ENCODE peak calls at places on chromosomes 5 and 9, in five cellular contexts. M is GM12865, Z is GM13977, F is fibroblast of lung, K is astrocyte. V is an unnamed sample.

GRCh38 chr5:112419050-112419595 is at the start of gene EPB41L4A:
- DNase-seq in M (peak), K (no peak), F (peak), Z (peak), V (peak)

GRCh38 chr5:165055476-165055875 is 1550.1 kb downstream of the MAT2B start:
- DNase-seq in F (peak), K (peak), M (no peak), Z (no peak), V (no peak)

GRCh38 chr5:126594676-126595485 is at the start of gene ALDH7A1:
- DNase-seq in Z (peak), F (peak), K (peak), M (peak), V (peak)

GRCh38 chr5:123449424-123449823 is 26.2 kb upstream of the CEP120 start:
- DNase-seq in Z (no peak), F (no peak), M (no peak), K (no peak), V (no peak)

GRCh38 chr5:76819851-76820280 is 1.0 kb downstream of the F2RL1 start:
- DNase-seq in M (no peak), K (no peak), Z (no peak), F (peak), V (no peak)

GRCh38 chr5:4737868-4738267 is 402.3 kb upstream of the ADAMTS16 start:
- DNase-seq in K (no peak), F (no peak), M (no peak), Z (no peak), V (no peak)

GRCh38 chr5:157747766-157748700 is 4.5 kb downstream of the LSM11 start:
- DNase-seq in F (peak), K (no peak), M (no peak), Z (no peak), V (no peak)

GRCh38 chr5:136750507-136750906 is 385.2 kb upstream of the TRPC7 start:
- DNase-seq in F (peak), M (no peak), K (no peak), Z (no peak), V (no peak)

GRCh38 chr9:95115104-95115503 is 202.4 kb downstream of the FANCC start:
- DNase-seq in F (no peak), K (no peak), Z (no peak), M (no peak), V (no peak)

GRCh38 chr9:81682797-81683196 is 6.5 kb downstream of the TLE1 start:
- DNase-seq in Z (no peak), M (no peak), F (peak), K (peak), V (no peak)

GRCh38 chr5:133256276-133256675 is 204.5 kb downstream of the HSPA4 start:
- DNase-seq in F (no peak), M (no peak), K (no peak), Z (no peak), V (no peak)

GRCh38 chr5:122929980-122930379 is 84.6 kb downstream of the SNX24 start:
- DNase-seq in M (no peak), Z (no peak), K (no peak), F (no peak), V (no peak)

GRCh38 chr9:22052376-22052945 is 43.4 kb upstream of the CDKN2B start:
- DNase-seq in F (peak), Z (peak), M (peak), K (peak), V (peak)

GRCh38 chr5:143398451-143399237 is 4.8 kb downstream of the NR3C1 start:
- DNase-seq in F (no peak), Z (no peak), M (no peak), K (no peak), V (no peak)

GRCh38 chr5:124677376-124677998 is 69.0 kb downstream of the ZNF608 start:
- DNase-seq in F (no peak), Z (no peak), M (no peak), K (no peak), V (no peak)

GRCh38 chr5:66860199-66860975 is 264.2 kb downstream of the MAST4 start:
- DNase-seq in Z (no peak), F (peak), M (no peak), K (peak), V (no peak)

GRCh38 chr5:102856374-102856748 is 101.3 kb downstream of the PAM start:
- DNase-seq in M (no peak), Z (no peak), F (peak), K (peak), V (no peak)

GRCh38 chr5:102760815-102761214 is 5.7 kb downstream of the PAM start:
- DNase-seq in M (no peak), Z (no peak), K (peak), F (peak), V (no peak)

GRCh38 chr9:18925880-18926279 is 107.1 kb downstream of the SAXO1 start:
- DNase-seq in M (no peak), F (no peak), K (no peak), Z (no peak), V (no peak)

GRCh38 chr9:120928720-120929389 is 2.3 kb upstream of the TRAF1 start:
- DNase-seq in M (peak), F (peak), Z (peak), K (no peak), V (peak)

GRCh38 chr5:116522737-116523136 is 51.9 kb downstream of the SEMA6A start:
- DNase-seq in M (no peak), K (no peak), F (no peak), Z (no peak), V (no peak)

GRCh38 chr5:59745422-59745863 is 148.1 kb downstream of the PDE4D start:
- DNase-seq in F (peak), M (no peak), K (peak), Z (no peak), V (no peak)

GRCh38 chr5:177003649-177004048 is 2.9 kb downstream of the UIMC1 start:
- DNase-seq in K (no peak), M (no peak), F (no peak), Z (no peak), V (no peak)

GRCh38 chr5:6448622-6449464 is at the start of gene UBE2QL1:
- DNase-seq in K (no peak), M (peak), F (peak), Z (peak), V (peak)

GRCh38 chr9:110742741-110743371 is 74.3 kb downstream of the MUSK start:
- DNase-seq in F (peak), K (peak), M (no peak), Z (no peak), V (no peak)

GRCh38 chr5:74493426-74493825 is 147.1 kb downstream of the ENC1 start:
- DNase-seq in M (no peak), K (peak), F (peak), Z (no peak), V (no peak)

GRCh38 chr5:73447234-73448071 is 1.1 kb downstream of the FOXD1 start:
- DNase-seq in M (peak), Z (peak), F (peak), K (peak), V (peak)

GRCh38 chr9:136975624-136976023 is 1.7 kb upstream of the PTGDS start:
- DNase-seq in F (no peak), K (no peak), M (peak), Z (no peak), V (peak)
- TF ChIP-seq CTCF in F (no peak), K (no peak), M (peak), Z (peak), V (peak)

GRCh38 chr9:7234144-7234543 is 476.4 kb downstream of the KDM4C start:
- DNase-seq in Z (peak), K (no peak), M (peak), F (peak), V (peak)
- TF ChIP-seq CTCF in Z (peak), K (peak), M (peak), F (peak), V (peak)

GRCh38 chr5:54160329-54160728 is 150.0 kb downstream of the ARL15 start:
- DNase-seq in F (peak), Z (no peak), M (no peak), K (no peak), V (no peak)

GRCh38 chr5:54162184-54162583 is 148.2 kb downstream of the ARL15 start:
- DNase-seq in F (no peak), Z (no peak), M (no peak), K (no peak), V (no peak)

GRCh38 chr5:54159837-54160215 is 150.5 kb downstream of the ARL15 start:
- DNase-seq in K (peak), F (peak), M (no peak), Z (no peak), V (no peak)

GRCh38 chr5:54159153-54159836 is 151.1 kb downstream of the ARL15 start:
- DNase-seq in F (peak), K (peak), M (no peak), Z (no peak), V (no peak)
- TF ChIP-seq CTCF in F (no peak), K (no peak), M (no peak), Z (peak), V (no peak)

GRCh38 chr9:84667571-84668203 is 1.8 kb upstream of the NTRK2 start:
- DNase-seq in Z (peak), F (peak), M (peak), K (peak), V (peak)
- TF ChIP-seq CTCF in Z (peak), F (peak), M (peak), K (peak), V (no peak)

V was measured in GM13976.